ENCODE peak calls at places on chromosomes 1 and 21, in six cellular contexts. One of them, this sample, is unnamed.

GRCh38 chr1:151832318-151832984 is 849 bp upstream of the RORC start:
- DNase-seq in NCI-H2029 treated with DMSO at 0.1 percent for 48 hours: peak
- DNase-seq in foreskin fibroblast: peak
- DNase-seq in retina: no peak
- DNase-seq in GM18507: no peak
- DNase-seq in DMS153: peak
- DNase-seq in this sample: no peak

GRCh38 chr1:196685506-196685905 is 33.7 kb downstream of the CFH start:
- DNase-seq in DMS153: no peak
- DNase-seq in NCI-H2029 treated with DMSO at 0.1 percent for 48 hours: no peak
- DNase-seq in foreskin fibroblast: peak
- DNase-seq in retina: no peak
- DNase-seq in GM18507: no peak
- DNase-seq in this sample: no peak

GRCh38 chr1:78303620-78304019 is 187.2 kb upstream of the PTGFR start:
- DNase-seq in foreskin fibroblast: peak
- DNase-seq in NCI-H2029 treated with DMSO at 0.1 percent for 48 hours: no peak
- DNase-seq in DMS153: no peak
- DNase-seq in GM18507: no peak
- DNase-seq in retina: no peak
- DNase-seq in this sample: no peak

GRCh38 chr1:201849372-201850052 is 20.6 kb downstream of the IPO9 start:
- DNase-seq in GM18507: no peak
- DNase-seq in DMS153: no peak
- DNase-seq in retina: no peak
- DNase-seq in foreskin fibroblast: no peak
- DNase-seq in NCI-H2029 treated with DMSO at 0.1 percent for 48 hours: no peak
- DNase-seq in this sample: no peak

GRCh38 chr1:44791364-44791801 is 3.4 kb upstream of the BEST4 start:
- DNase-seq in retina: no peak
- DNase-seq in DMS153: no peak
- DNase-seq in foreskin fibroblast: no peak
- DNase-seq in NCI-H2029 treated with DMSO at 0.1 percent for 48 hours: no peak
- DNase-seq in GM18507: no peak
- DNase-seq in this sample: no peak

GRCh38 chr1:168977618-168978017 is 128.9 kb upstream of the ATP1B1 start:
- DNase-seq in foreskin fibroblast: no peak
- DNase-seq in NCI-H2029 treated with DMSO at 0.1 percent for 48 hours: no peak
- DNase-seq in GM18507: no peak
- DNase-seq in DMS153: peak
- DNase-seq in retina: no peak
- DNase-seq in this sample: no peak

GRCh38 chr1:24536391-24536840 is 19.5 kb upstream of the NCMAP start:
- DNase-seq in NCI-H2029 treated with DMSO at 0.1 percent for 48 hours: peak
- DNase-seq in retina: no peak
- DNase-seq in GM18507: no peak
- DNase-seq in foreskin fibroblast: peak
- DNase-seq in DMS153: no peak
- DNase-seq in this sample: no peak

GRCh38 chr21:31354122-31354521 is 10.1 kb upstream of the TIAM1 start:
- DNase-seq in retina: no peak
- DNase-seq in DMS153: no peak
- DNase-seq in NCI-H2029 treated with DMSO at 0.1 percent for 48 hours: no peak
- DNase-seq in GM18507: no peak
- DNase-seq in foreskin fibroblast: no peak
- DNase-seq in this sample: no peak

GRCh38 chr1:169308313-169309039 is 59.1 kb downstream of the NME7 start:
- DNase-seq in retina: no peak
- DNase-seq in DMS153: no peak
- DNase-seq in foreskin fibroblast: no peak
- DNase-seq in GM18507: no peak
- DNase-seq in NCI-H2029 treated with DMSO at 0.1 percent for 48 hours: no peak
- DNase-seq in this sample: no peak

GRCh38 chr1:23869818-23870217 is 1.7 kb upstream of the FUCA1 start:
- DNase-seq in DMS153: no peak
- DNase-seq in foreskin fibroblast: no peak
- DNase-seq in NCI-H2029 treated with DMSO at 0.1 percent for 48 hours: no peak
- DNase-seq in retina: no peak
- DNase-seq in GM18507: no peak
- DNase-seq in this sample: no peak

GRCh38 chr1:47559944-47560695 is 122.3 kb downstream of the FOXD2 start:
- DNase-seq in NCI-H2029 treated with DMSO at 0.1 percent for 48 hours: no peak
- DNase-seq in GM18507: no peak
- DNase-seq in foreskin fibroblast: no peak
- DNase-seq in DMS153: no peak
- DNase-seq in retina: no peak
- DNase-seq in this sample: no peak